ENCODE peak calls at places on chromosomes 5 and 9, in eight cellular contexts. C is globus pallidus; L is esophagus squamous epithelium; W is stimulated activated CD4-positive, alpha-beta T cell treated with anti-CD3 and anti-CD28 coated beads, Interleukin-1b, Interleukin-23, amount 100 ng/mL, for 1 hour; K is T follicular helper cell; G is activated T-helper 1 cell treated with anti-CD3 and anti-CD28 coated beads, Interleukin-12 subunit alpha, Interleukin-12 subunit beta, Interleukin-2, Interleukin-4 antibody, amounts not matched to agents 30 ng/mL and 10 ng/mL and 1 ng/mL, durations not matched to agents 14 hours and 24 hours and 36 hours; T is GOT3; F is fibroblast of pulmonary artery. Z is an unnamed sample.

GRCh38 chr9:2597483-2597882 is 24.1 kb upstream of the VLDLR start:
- DNase-seq in W (no peak), C (no peak), F (peak; percentile 19), G (no peak), T (no peak), K (no peak), L (no peak), Z (no peak)

GRCh38 chr9:36166150-36166927 is 2.8 kb upstream of the CCIN start:
- DNase-seq in F (peak; percentile 82), K (peak; percentile 68), G (peak; percentile 83), C (peak; percentile 77), W (peak; percentile 69), T (peak; percentile 45), L (no peak), Z (no peak)

GRCh38 chr9:68530618-68531017 is 10.1 kb downstream of the TMEM252 start:
- DNase-seq in W (no peak), G (no peak), L (no peak), F (peak; percentile 4), C (no peak), T (no peak), K (no peak), Z (no peak)

GRCh38 chr5:155103164-155103563 is 89.6 kb downstream of the KIF4B start:
- DNase-seq in W (no peak), F (peak; percentile 32), L (no peak), K (no peak), T (no peak), G (no peak), C (no peak), Z (peak; percentile 53)

GRCh38 chr5:187617-188451 is 3.5 kb upstream of the LRRC14B start:
- DNase-seq in W (no peak), T (no peak), C (no peak), L (no peak), G (no peak), K (no peak), F (no peak), Z (no peak)

GRCh38 chr5:136057401-136057951 is 28.7 kb downstream of the TGFBI start:
- DNase-seq in G (no peak), C (no peak), L (no peak), K (no peak), W (no peak), F (peak; percentile 65), T (no peak), Z (no peak)

GRCh38 chr9:90616806-90617205 is 25.8 kb downstream of the DIRAS2 start:
- DNase-seq in F (no peak), L (no peak), W (no peak), T (no peak), G (no peak), C (no peak), K (no peak), Z (no peak)

GRCh38 chr5:112776301-112776856 is 38.7 kb downstream of the APC start:
- DNase-seq in L (no peak), F (peak; percentile 72), T (no peak), K (no peak), W (no peak), G (no peak), C (no peak), Z (no peak)

GRCh38 chr5:160699301-160699700 is 152.7 kb downstream of the ATP10B start:
- DNase-seq in T (no peak), W (no peak), K (no peak), G (no peak), C (peak; percentile 21), L (no peak), F (no peak), Z (no peak)

GRCh38 chr9:69168709-69169217 is 5.3 kb upstream of the TJP2 start:
- DNase-seq in L (no peak), F (peak; percentile 81), C (no peak), W (peak; percentile 25), T (no peak), K (peak; percentile 6), G (peak; percentile 52), Z (no peak)

GRCh38 chr9:86500667-86501435 is 146.6 kb upstream of the TUT7 start:
- DNase-seq in G (no peak), K (no peak), L (no peak), T (no peak), F (peak; percentile 91), W (no peak), C (no peak), Z (no peak)

GRCh38 chr5:178797101-178797521 is 62.6 kb upstream of the ZNF354B start:
- DNase-seq in C (no peak), F (no peak), L (no peak), K (no peak), W (no peak), T (no peak), G (no peak), Z (no peak)

GRCh38 chr9:1619915-1620705 is 395.0 kb upstream of the SMARCA2 start:
- DNase-seq in C (peak; percentile 36), T (no peak), K (no peak), L (no peak), G (no peak), F (peak; percentile 7), W (no peak), Z (peak; percentile 3)

GRCh38 chr5:141715340-141715905 is 33.4 kb upstream of the ARAP3 start:
- DNase-seq in C (no peak), W (no peak), F (no peak), G (no peak), L (no peak), T (no peak), K (no peak), Z (no peak)

GRCh38 chr9:14346826-14347407 is 33.0 kb upstream of the NFIB start:
- DNase-seq in C (peak; percentile 46), T (no peak), F (no peak), K (no peak), W (no peak), L (no peak), G (no peak), Z (peak; percentile 41)

GRCh38 chr9:37938121-37938906 is 34.4 kb upstream of the SLC25A51 start:
- DNase-seq in K (no peak), L (no peak), W (no peak), G (no peak), F (peak; percentile 78), T (no peak), C (peak; percentile 55), Z (no peak)

GRCh38 chr5:36495638-36496010 is 110.8 kb upstream of the SLC1A3 start:
- DNase-seq in L (no peak), K (no peak), W (no peak), F (no peak), G (no peak), C (peak; percentile 9), T (no peak), Z (no peak)

GRCh38 chr5:65721050-65721774 is 697 bp downstream of the SGTB start:
- DNase-seq in G (peak; percentile 5), T (no peak), L (no peak), C (peak; percentile 65), W (no peak), F (peak; percentile 75), K (no peak), Z (peak; percentile 50)

GRCh38 chr5:178499352-178499751 is 90.8 kb downstream of the COL23A1 start:
- DNase-seq in L (no peak), T (no peak), C (no peak), G (no peak), W (no peak), K (no peak), F (no peak), Z (no peak)